ENCODE peak calls at places on chromosomes 4 and X, in seven cellular contexts. One of them, this sample, is unnamed.

GRCh38 chrX:117919755-117920154 is 196.9 kb downstream of the KLHL13 start:
- DNase-seq in mucosa of descending colon: no peak
- DNase-seq in tibial artery: no peak
- DNase-seq in astrocyte of the spinal cord: no peak
- DNase-seq in GM13977: no peak
- DNase-seq in neural crest cell: no peak
- DNase-seq in fibroblast of lung: no peak
- DNase-seq in this sample: no peak

GRCh38 chr4:123836919-123837605 is 440.5 kb downstream of the SPRY1 start:
- DNase-seq in mucosa of descending colon: no peak
- DNase-seq in tibial artery: no peak
- DNase-seq in astrocyte of the spinal cord: peak; percentile 38
- DNase-seq in GM13977: no peak
- DNase-seq in neural crest cell: no peak
- DNase-seq in fibroblast of lung: peak; percentile 48
- DNase-seq in this sample: no peak

GRCh38 chr4:154467886-154468285 is 23.7 kb downstream of the DCHS2 start:
- DNase-seq in mucosa of descending colon: no peak
- DNase-seq in tibial artery: no peak
- DNase-seq in astrocyte of the spinal cord: no peak
- DNase-seq in GM13977: no peak
- DNase-seq in neural crest cell: no peak
- DNase-seq in fibroblast of lung: peak; percentile 14
- DNase-seq in this sample: no peak

GRCh38 chr4:61531188-61531587 is 331.1 kb downstream of the ADGRL3 start:
- DNase-seq in mucosa of descending colon: no peak
- DNase-seq in tibial artery: no peak
- DNase-seq in astrocyte of the spinal cord: no peak
- DNase-seq in GM13977: no peak
- DNase-seq in neural crest cell: no peak
- DNase-seq in fibroblast of lung: no peak
- DNase-seq in this sample: no peak

GRCh38 chrX:43969504-43970501 is 3.4 kb downstream of the NDP start:
- DNase-seq in mucosa of descending colon: no peak
- DNase-seq in tibial artery: no peak
- DNase-seq in astrocyte of the spinal cord: peak; percentile 47
- DNase-seq in GM13977: no peak
- DNase-seq in neural crest cell: no peak
- DNase-seq in fibroblast of lung: peak; percentile 73
- DNase-seq in this sample: no peak

GRCh38 chrX:17923546-17923945 is 62.4 kb upstream of the RAI2 start:
- DNase-seq in mucosa of descending colon: no peak
- DNase-seq in tibial artery: no peak
- DNase-seq in astrocyte of the spinal cord: no peak
- DNase-seq in GM13977: no peak
- DNase-seq in neural crest cell: no peak
- DNase-seq in fibroblast of lung: no peak
- DNase-seq in this sample: no peak

GRCh38 chr4:177455591-177455990 is 13.4 kb upstream of the AGA start:
- DNase-seq in mucosa of descending colon: no peak
- DNase-seq in tibial artery: no peak
- DNase-seq in astrocyte of the spinal cord: peak; percentile 5
- DNase-seq in GM13977: no peak
- DNase-seq in neural crest cell: no peak
- DNase-seq in fibroblast of lung: peak; percentile 76
- DNase-seq in this sample: no peak

GRCh38 chrX:154490021-154490413 is 412 bp downstream of the SLC10A3 start:
- DNase-seq in mucosa of descending colon: no peak
- DNase-seq in tibial artery: no peak
- DNase-seq in astrocyte of the spinal cord: peak; percentile 41
- DNase-seq in GM13977: no peak
- DNase-seq in neural crest cell: no peak
- DNase-seq in fibroblast of lung: peak; percentile 49
- DNase-seq in this sample: no peak

GRCh38 chr4:152244659-152245058 is 291.2 kb downstream of the FBXW7 start:
- DNase-seq in mucosa of descending colon: no peak
- DNase-seq in tibial artery: no peak
- DNase-seq in astrocyte of the spinal cord: no peak
- DNase-seq in GM13977: no peak
- DNase-seq in neural crest cell: no peak
- DNase-seq in fibroblast of lung: no peak
- DNase-seq in this sample: no peak

GRCh38 chrX:109632906-109633504 is 8.0 kb upstream of the KCNE5 start:
- DNase-seq in mucosa of descending colon: no peak
- DNase-seq in tibial artery: no peak
- DNase-seq in astrocyte of the spinal cord: no peak
- DNase-seq in GM13977: no peak
- DNase-seq in neural crest cell: peak; percentile 36
- DNase-seq in fibroblast of lung: no peak
- DNase-seq in this sample: peak; percentile 13

GRCh38 chr4:42282081-42282901 is 115.0 kb upstream of the SHISA3 start:
- DNase-seq in mucosa of descending colon: no peak
- DNase-seq in tibial artery: peak; percentile 52
- DNase-seq in astrocyte of the spinal cord: peak; percentile 77
- DNase-seq in GM13977: peak; percentile 76
- DNase-seq in neural crest cell: peak; percentile 59
- DNase-seq in fibroblast of lung: peak; percentile 30
- DNase-seq in this sample: peak; percentile 33

GRCh38 chr4:2257361-2258001 is 4.4 kb downstream of the MXD4 start:
- DNase-seq in mucosa of descending colon: peak; percentile 17
- DNase-seq in tibial artery: peak; percentile 21
- DNase-seq in astrocyte of the spinal cord: no peak
- DNase-seq in GM13977: no peak
- DNase-seq in neural crest cell: no peak
- DNase-seq in fibroblast of lung: no peak
- DNase-seq in this sample: peak; percentile 14

GRCh38 chr4:680931-681645 is 6.7 kb downstream of the MYL5 start:
- DNase-seq in mucosa of descending colon: peak; percentile 80
- DNase-seq in tibial artery: peak; percentile 61
- DNase-seq in astrocyte of the spinal cord: no peak
- DNase-seq in GM13977: peak; percentile 85
- DNase-seq in neural crest cell: peak; percentile 52
- DNase-seq in fibroblast of lung: no peak
- DNase-seq in this sample: peak; percentile 77

GRCh38 chr4:155773196-155773800 is 14.5 kb downstream of the GUCY1B1 start:
- DNase-seq in mucosa of descending colon: no peak
- DNase-seq in tibial artery: no peak
- DNase-seq in astrocyte of the spinal cord: no peak
- DNase-seq in GM13977: no peak
- DNase-seq in neural crest cell: no peak
- DNase-seq in fibroblast of lung: no peak
- DNase-seq in this sample: no peak

GRCh38 chrX:31524182-31524581 is 452.3 kb upstream of the FTHL17 start:
- DNase-seq in mucosa of descending colon: no peak
- DNase-seq in tibial artery: no peak
- DNase-seq in astrocyte of the spinal cord: no peak
- DNase-seq in GM13977: no peak
- DNase-seq in neural crest cell: no peak
- DNase-seq in fibroblast of lung: peak; percentile 32
- DNase-seq in this sample: no peak

GRCh38 chr4:141703497-141703896 is 67.1 kb downstream of the IL15 start:
- DNase-seq in mucosa of descending colon: no peak
- DNase-seq in tibial artery: no peak
- DNase-seq in astrocyte of the spinal cord: no peak
- DNase-seq in GM13977: no peak
- DNase-seq in neural crest cell: no peak
- DNase-seq in fibroblast of lung: no peak
- DNase-seq in this sample: no peak
- TF ChIP-seq CTCF in mucosa of descending colon: no peak
- TF ChIP-seq CTCF in tibial artery: no peak
- TF ChIP-seq CTCF in astrocyte of the spinal cord: no peak
- TF ChIP-seq CTCF in GM13977: no peak
- TF ChIP-seq CTCF in neural crest cell: no peak
- TF ChIP-seq CTCF in fibroblast of lung: no peak
- TF ChIP-seq CTCF in this sample: no peak

GRCh38 chr4:55169352-55169959 is 44.1 kb upstream of the KDR start:
- DNase-seq in mucosa of descending colon: no peak
- DNase-seq in tibial artery: no peak
- DNase-seq in astrocyte of the spinal cord: no peak
- DNase-seq in GM13977: no peak
- DNase-seq in neural crest cell: peak; percentile 37
- DNase-seq in fibroblast of lung: peak; percentile 44
- DNase-seq in this sample: no peak
- TF ChIP-seq CTCF in mucosa of descending colon: no peak
- TF ChIP-seq CTCF in tibial artery: no peak
- TF ChIP-seq CTCF in astrocyte of the spinal cord: no peak
- TF ChIP-seq CTCF in GM13977: no peak
- TF ChIP-seq CTCF in neural crest cell: no peak
- TF ChIP-seq CTCF in fibroblast of lung: no peak
- TF ChIP-seq CTCF in this sample: no peak

GRCh38 chr4:184100297-184100885 is 117.3 kb downstream of the ENPP6 start:
- DNase-seq in mucosa of descending colon: peak; percentile 77
- DNase-seq in tibial artery: no peak
- DNase-seq in astrocyte of the spinal cord: peak; percentile 4
- DNase-seq in GM13977: peak; percentile 80
- DNase-seq in neural crest cell: peak; percentile 67
- DNase-seq in fibroblast of lung: no peak
- DNase-seq in this sample: peak; percentile 83
- TF ChIP-seq CTCF in mucosa of descending colon: peak; percentile 88
- TF ChIP-seq CTCF in tibial artery: peak; percentile 20
- TF ChIP-seq CTCF in astrocyte of the spinal cord: peak; percentile 74
- TF ChIP-seq CTCF in GM13977: peak; percentile 94
- TF ChIP-seq CTCF in neural crest cell: peak; percentile 72
- TF ChIP-seq CTCF in fibroblast of lung: peak; percentile 71
- TF ChIP-seq CTCF in this sample: peak; percentile 61

GRCh38 chrX:75603833-75604232 is 81.0 kb upstream of the ZDHHC15 start:
- DNase-seq in mucosa of descending colon: no peak
- DNase-seq in tibial artery: no peak
- DNase-seq in astrocyte of the spinal cord: peak; percentile 12
- DNase-seq in GM13977: peak; percentile 48
- DNase-seq in neural crest cell: no peak
- DNase-seq in fibroblast of lung: peak; percentile 9
- DNase-seq in this sample: no peak
- TF ChIP-seq CTCF in mucosa of descending colon: peak; percentile 33
- TF ChIP-seq CTCF in tibial artery: peak; percentile 48
- TF ChIP-seq CTCF in astrocyte of the spinal cord: peak; percentile 52
- TF ChIP-seq CTCF in GM13977: peak; percentile 64
- TF ChIP-seq CTCF in neural crest cell: peak; percentile 74
- TF ChIP-seq CTCF in fibroblast of lung: peak; percentile 33
- TF ChIP-seq CTCF in this sample: peak; percentile 64

DNA sequence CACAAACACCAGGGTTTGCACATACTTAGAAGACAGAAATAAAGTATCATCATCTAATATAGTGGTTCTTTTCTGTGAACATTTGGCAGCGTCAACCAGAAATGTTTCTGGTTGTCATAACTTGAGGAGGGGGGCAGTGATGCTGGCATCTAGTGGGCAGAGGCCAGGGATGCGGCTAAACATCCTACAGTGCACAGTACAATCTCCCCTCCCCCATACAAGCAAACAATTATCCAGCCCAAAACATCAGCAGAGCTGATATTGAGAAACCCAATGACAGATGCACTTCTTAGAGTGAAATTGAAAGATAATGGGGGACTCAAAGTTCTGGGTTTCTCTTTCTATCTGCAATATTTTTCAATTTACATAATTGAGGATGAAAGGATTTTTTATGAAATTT is 1.9 kb upstream of the EIF1AX start:
- DNase-seq in mucosa of descending colon: no peak
- DNase-seq in tibial artery: no peak
- DNase-seq in astrocyte of the spinal cord: no peak
- DNase-seq in GM13977: no peak
- DNase-seq in neural crest cell: no peak
- DNase-seq in fibroblast of lung: no peak
- DNase-seq in this sample: no peak
- TF ChIP-seq CTCF in mucosa of descending colon: no peak
- TF ChIP-seq CTCF in tibial artery: no peak
- TF ChIP-seq CTCF in astrocyte of the spinal cord: no peak
- TF ChIP-seq CTCF in GM13977: no peak
- TF ChIP-seq CTCF in neural crest cell: no peak
- TF ChIP-seq CTCF in fibroblast of lung: no peak
- TF ChIP-seq CTCF in this sample: no peak

This sample was measured in glutamatergic neuron.